ENCODE peak calls at places on chromosomes 5 and 9, in six cellular contexts. M is stimulated activated CD4-positive, alpha-beta T cell treated with anti-CD3 and anti-CD28 coated beads, Interleukin-2, amount 100 ng/mL, for 48 hours; P is spleen; G is NCI-H2081; Z is AG08396; B is ovary. T is an unnamed sample.

GRCh38 chr9:82488702-82489578 is 500.4 kb downstream of the SPATA31D1 start:
- DNase-seq in Z (peak; percentile 30), P (no peak), G (peak; percentile 38), M (no peak), B (no peak), T (no peak)

GRCh38 chr9:34744295-34745221 is 34.6 kb upstream of the CCL21 start:
- DNase-seq in B (no peak), G (no peak), P (no peak), Z (peak; percentile 54), M (no peak), T (no peak)

GRCh38 chr9:76521244-76521673 is 62.3 kb downstream of the GCNT1 start:
- DNase-seq in B (no peak), M (no peak), P (no peak), G (peak; percentile 1), Z (no peak), T (no peak)

GRCh38 chr9:127128341-127129072 is 6.1 kb upstream of the ANGPTL2 start:
- DNase-seq in Z (peak; percentile 62), G (no peak), M (no peak), P (no peak), B (peak; percentile 51), T (no peak)

GRCh38 chr9:95438958-95439357 is 77.8 kb downstream of the PTCH1 start:
- DNase-seq in G (no peak), P (no peak), M (no peak), B (no peak), Z (no peak), T (no peak)

GRCh38 chr9:133862585-133863041 is 124.5 kb upstream of the SARDH start:
- DNase-seq in P (peak; percentile 83), G (no peak), Z (no peak), M (no peak), B (no peak), T (no peak)

GRCh38 chr5:83527191-83527590 is 55.6 kb downstream of the VCAN start:
- DNase-seq in M (no peak), B (no peak), Z (no peak), G (no peak), P (no peak), T (no peak)

GRCh38 chr9:114894801-114895433 is 35.5 kb downstream of the TNFSF8 start:
- DNase-seq in B (no peak), M (no peak), Z (peak; percentile 83), G (peak; percentile 51), P (no peak), T (no peak)